ENCODE peak calls at places on chromosomes 7 and 10, in five cellular contexts. One of them, this sample, is unnamed. For H3K27me3 and H3K36me3, the result is how much of the 10 kb centered on the place peaks cover.

GRCh38 chr7:88344956-88345832 is 38.5 kb upstream of the STEAP4 start:
- DNase-seq in H1: peak
- DNase-seq in testis: peak
- DNase-seq in NT2/D1: peak
- DNase-seq in ovary: peak
- DNase-seq in this sample: peak

GRCh38 chr10:5496261-5497250 is 2.8 kb downstream of the CALML5 start:
- DNase-seq in H1: no peak
- DNase-seq in testis: no peak
- DNase-seq in NT2/D1: no peak
- DNase-seq in ovary: no peak
- DNase-seq in this sample: no peak

GRCh38 chr7:51046482-51046881 is 263.8 kb upstream of the GRB10 start:
- DNase-seq in H1: no peak
- DNase-seq in testis: no peak
- DNase-seq in NT2/D1: no peak
- DNase-seq in ovary: no peak
- DNase-seq in this sample: no peak

GRCh38 chr7:46165281-46165680 is 244.2 kb upstream of the IGFBP3 start:
- DNase-seq in H1: no peak
- DNase-seq in testis: no peak
- DNase-seq in NT2/D1: no peak
- DNase-seq in ovary: no peak
- DNase-seq in this sample: no peak

GRCh38 chr7:44077681-44078091 is 4.6 kb downstream of the POLM start:
- DNase-seq in H1: no peak
- DNase-seq in testis: no peak
- DNase-seq in NT2/D1: no peak
- DNase-seq in ovary: no peak
- DNase-seq in this sample: no peak

GRCh38 chr7:36653011-36653670 is 71.2 kb downstream of the AOAH start:
- DNase-seq in H1: no peak
- DNase-seq in testis: no peak
- DNase-seq in NT2/D1: no peak
- DNase-seq in ovary: no peak
- DNase-seq in this sample: no peak

GRCh38 chr10:499991-500390 is 189.5 kb downstream of the DIP2C start:
- DNase-seq in H1: no peak
- DNase-seq in testis: no peak
- DNase-seq in NT2/D1: no peak
- DNase-seq in ovary: peak
- DNase-seq in this sample: peak

GRCh38 chr7:22443370-22444180 is 56.4 kb downstream of the STEAP1B start:
- DNase-seq in H1: no peak
- DNase-seq in testis: no peak
- DNase-seq in NT2/D1: no peak
- DNase-seq in ovary: no peak
- DNase-seq in this sample: no peak

GRCh38 chr7:143193880-143194279 is 10.7 kb downstream of the TAS2R39 start:
- DNase-seq in H1: no peak
- DNase-seq in testis: no peak
- DNase-seq in NT2/D1: no peak
- DNase-seq in ovary: no peak
- DNase-seq in this sample: no peak

GRCh38 chr10:61063035-61063434 is 119.0 kb upstream of the RHOBTB1 start:
- DNase-seq in H1: no peak
- DNase-seq in testis: no peak
- DNase-seq in NT2/D1: no peak
- DNase-seq in ovary: peak
- DNase-seq in this sample: no peak

GRCh38 chr10:128263891-128264688 is 137.9 kb upstream of the MKI67 start:
- DNase-seq in H1: peak
- DNase-seq in testis: peak
- DNase-seq in NT2/D1: peak
- DNase-seq in ovary: peak
- DNase-seq in this sample: peak

GRCh38 chr7:10036693-10037092 is 937.0 kb upstream of the PHF14 start:
- DNase-seq in H1: no peak
- DNase-seq in testis: no peak
- DNase-seq in NT2/D1: no peak
- DNase-seq in ovary: no peak
- DNase-seq in this sample: no peak

GRCh38 chr10:30364391-30365268 is 15.6 kb upstream of the MTPAP start:
- DNase-seq in H1: no peak
- DNase-seq in testis: no peak
- DNase-seq in NT2/D1: no peak
- DNase-seq in ovary: no peak
- DNase-seq in this sample: peak

GRCh38 chr10:30366351-30366750 is 17.3 kb upstream of the MTPAP start:
- DNase-seq in H1: no peak
- DNase-seq in testis: no peak
- DNase-seq in NT2/D1: no peak
- DNase-seq in ovary: no peak
- DNase-seq in this sample: no peak

GRCh38 chr10:30366829-30367228 is 17.8 kb upstream of the MTPAP start:
- DNase-seq in H1: no peak
- DNase-seq in testis: no peak
- DNase-seq in NT2/D1: no peak
- DNase-seq in ovary: no peak
- DNase-seq in this sample: no peak

GRCh38 chr10:30365883-30366282 is 16.8 kb upstream of the MTPAP start:
- DNase-seq in H1: no peak
- DNase-seq in testis: no peak
- DNase-seq in NT2/D1: no peak
- DNase-seq in ovary: no peak
- DNase-seq in this sample: no peak

DNA sequence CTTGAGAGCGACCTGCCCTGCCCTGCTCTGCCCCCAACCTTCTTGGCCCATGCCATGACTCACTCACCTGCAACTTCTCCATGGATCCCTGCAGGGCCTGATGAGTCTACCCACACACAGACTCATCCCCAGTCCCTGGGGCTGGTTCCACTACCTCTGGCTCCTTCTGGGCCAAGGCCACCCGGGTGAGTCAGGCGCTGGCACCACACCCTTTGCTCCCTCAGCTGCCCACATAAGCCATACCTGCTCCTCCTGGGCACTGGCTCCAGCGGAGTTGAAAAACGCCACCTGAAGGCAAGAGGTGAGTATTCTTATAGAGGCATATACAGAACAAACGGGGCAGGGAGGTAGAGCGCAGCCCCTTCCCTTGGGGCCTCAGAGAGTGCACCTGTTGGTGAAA is 16.2 kb upstream of the MTPAP start:
- DNase-seq in H1: no peak
- DNase-seq in testis: no peak
- DNase-seq in NT2/D1: no peak
- DNase-seq in ovary: no peak
- DNase-seq in this sample: no peak
- H3K27me3 ChIP-seq in H1: under half
- H3K27me3 ChIP-seq in testis: under half
- H3K27me3 ChIP-seq in NT2/D1: under half
- H3K27me3 ChIP-seq in ovary: under half
- H3K27me3 ChIP-seq in this sample: under half

GRCh38 chr10:102656791-102657371 is 12.6 kb downstream of the TRIM8 start:
- DNase-seq in H1: no peak
- DNase-seq in testis: no peak
- DNase-seq in NT2/D1: no peak
- DNase-seq in ovary: peak
- DNase-seq in this sample: peak

GRCh38 chr10:102654969-102655368 is 10.7 kb downstream of the TRIM8 start:
- DNase-seq in H1: no peak
- DNase-seq in testis: no peak
- DNase-seq in NT2/D1: no peak
- DNase-seq in ovary: no peak
- DNase-seq in this sample: no peak

GRCh38 chr10:102652170-102652926 is 8.1 kb downstream of the TRIM8 start:
- DNase-seq in H1: no peak
- DNase-seq in testis: no peak
- DNase-seq in NT2/D1: no peak
- DNase-seq in ovary: no peak
- DNase-seq in this sample: peak

GRCh38 chr10:102656026-102656425 is 11.7 kb downstream of the TRIM8 start:
- DNase-seq in H1: no peak
- DNase-seq in testis: no peak
- DNase-seq in NT2/D1: no peak
- DNase-seq in ovary: no peak
- DNase-seq in this sample: peak

DNA sequence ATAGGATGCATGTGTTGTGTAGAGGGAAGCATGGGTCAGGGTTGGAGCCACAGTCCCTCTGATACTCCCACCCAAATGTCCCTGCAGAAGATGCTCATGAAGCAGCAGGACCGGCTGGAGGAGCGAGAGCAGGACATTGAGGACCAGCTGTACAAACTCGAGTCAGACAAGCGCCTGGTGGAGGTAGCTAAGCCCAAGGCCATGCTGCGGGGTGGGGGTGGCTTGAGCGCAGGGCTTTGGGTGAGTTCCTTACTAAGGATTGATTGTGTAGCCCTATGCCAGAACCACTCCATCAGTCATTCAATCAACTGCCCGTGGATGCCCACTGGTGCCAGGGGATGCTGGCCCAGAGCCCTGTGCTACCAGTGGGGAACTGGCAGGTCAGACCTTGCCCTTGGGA is 10.3 kb downstream of the TRIM8 start:
- DNase-seq in H1: no peak
- DNase-seq in testis: no peak
- DNase-seq in NT2/D1: no peak
- DNase-seq in ovary: no peak
- DNase-seq in this sample: no peak
- H3K36me3 ChIP-seq in H1: under half
- H3K36me3 ChIP-seq in testis: under half
- H3K36me3 ChIP-seq in NT2/D1: half or more
- H3K36me3 ChIP-seq in ovary: under half
- H3K36me3 ChIP-seq in this sample: under half

GRCh38 chr7:151408839-151409554 is 841 bp downstream of the WDR86 start:
- DNase-seq in H1: no peak
- DNase-seq in testis: no peak
- DNase-seq in NT2/D1: no peak
- DNase-seq in ovary: no peak
- DNase-seq in this sample: peak

GRCh38 chr7:151409555-151410404 is at the start of gene WDR86:
- DNase-seq in H1: no peak
- DNase-seq in testis: no peak
- DNase-seq in NT2/D1: no peak
- DNase-seq in ovary: no peak
- DNase-seq in this sample: peak

GRCh38 chr7:151412318-151412717 is 2.5 kb upstream of the WDR86 start:
- DNase-seq in H1: no peak
- DNase-seq in testis: no peak
- DNase-seq in NT2/D1: no peak
- DNase-seq in ovary: no peak
- DNase-seq in this sample: no peak

GRCh38 chr7:151411551-151411950 is 1.7 kb upstream of the WDR86 start:
- DNase-seq in H1: no peak
- DNase-seq in testis: no peak
- DNase-seq in NT2/D1: no peak
- DNase-seq in ovary: no peak
- DNase-seq in this sample: peak

DNA sequence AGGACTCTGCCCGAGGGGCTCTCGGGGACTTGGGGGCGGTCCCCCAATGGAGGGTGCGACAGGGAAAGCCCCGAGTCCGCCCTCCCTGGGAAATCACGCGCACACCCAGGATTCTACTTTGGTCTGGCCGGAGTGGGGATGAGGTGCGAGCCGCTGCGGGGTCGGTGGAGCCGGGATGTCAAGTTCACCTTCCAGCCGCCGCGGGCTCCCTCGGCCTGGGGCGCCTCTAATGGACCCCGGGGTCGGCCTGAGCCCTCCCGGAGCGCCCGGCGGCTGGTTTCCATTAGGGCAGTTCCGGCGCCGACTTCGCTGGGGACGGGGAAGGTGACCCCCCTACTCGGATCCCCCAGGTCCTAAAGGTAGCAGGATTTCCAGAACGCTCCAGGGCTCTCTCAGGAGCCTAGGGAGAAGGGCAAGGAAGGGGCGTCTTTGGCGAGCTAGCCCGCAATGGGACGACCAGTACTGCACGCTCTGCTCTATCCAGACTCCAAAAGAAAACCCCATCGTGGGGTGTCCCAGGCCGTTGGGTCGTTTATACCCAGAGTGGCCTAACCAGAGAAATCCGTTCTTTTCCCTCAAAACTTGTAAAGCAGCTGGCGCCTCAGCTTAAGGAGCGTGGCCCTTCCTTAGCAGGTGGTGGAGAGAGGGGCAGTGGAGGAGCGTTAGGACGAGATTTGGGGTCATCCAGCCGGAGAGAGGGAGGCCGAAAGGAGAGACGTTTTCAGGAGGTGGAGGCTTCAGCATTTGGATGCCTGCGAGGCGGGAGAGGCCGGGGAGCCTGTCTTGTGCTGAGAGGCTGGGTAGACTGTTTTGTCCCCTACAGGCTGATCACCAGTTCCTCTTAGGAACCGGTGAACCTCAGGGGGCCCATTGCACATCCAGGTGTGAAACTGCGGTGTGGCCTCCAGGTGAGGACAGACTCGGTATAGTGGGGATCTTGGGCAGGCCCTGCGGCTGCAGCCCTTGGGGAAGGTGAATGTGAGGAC is 860 bp upstream of the WDR86 start:
- DNase-seq in H1: no peak
- DNase-seq in testis: peak
- DNase-seq in NT2/D1: no peak
- DNase-seq in ovary: no peak
- DNase-seq in this sample: peak
- H3K27me3 ChIP-seq in H1: under half
- H3K27me3 ChIP-seq in testis: under half
- H3K27me3 ChIP-seq in NT2/D1: under half
- H3K27me3 ChIP-seq in ovary: under half
- H3K27me3 ChIP-seq in this sample: under half

GRCh38 chr10:122296363-122297120 is 25.4 kb downstream of the BTBD16 start:
- DNase-seq in H1: no peak
- DNase-seq in testis: no peak
- DNase-seq in NT2/D1: no peak
- DNase-seq in ovary: no peak
- DNase-seq in this sample: no peak

GRCh38 chr10:122298598-122299301 is 27.7 kb downstream of the BTBD16 start:
- DNase-seq in H1: peak
- DNase-seq in testis: peak
- DNase-seq in NT2/D1: peak
- DNase-seq in ovary: peak
- DNase-seq in this sample: peak

GRCh38 chr10:122299423-122300075 is 28.5 kb downstream of the BTBD16 start:
- DNase-seq in H1: no peak
- DNase-seq in testis: no peak
- DNase-seq in NT2/D1: no peak
- DNase-seq in ovary: no peak
- DNase-seq in this sample: no peak

GRCh38 chr10:122298206-122298597 is 27.1 kb downstream of the BTBD16 start:
- DNase-seq in H1: no peak
- DNase-seq in testis: no peak
- DNase-seq in NT2/D1: no peak
- DNase-seq in ovary: no peak
- DNase-seq in this sample: no peak

DNA sequence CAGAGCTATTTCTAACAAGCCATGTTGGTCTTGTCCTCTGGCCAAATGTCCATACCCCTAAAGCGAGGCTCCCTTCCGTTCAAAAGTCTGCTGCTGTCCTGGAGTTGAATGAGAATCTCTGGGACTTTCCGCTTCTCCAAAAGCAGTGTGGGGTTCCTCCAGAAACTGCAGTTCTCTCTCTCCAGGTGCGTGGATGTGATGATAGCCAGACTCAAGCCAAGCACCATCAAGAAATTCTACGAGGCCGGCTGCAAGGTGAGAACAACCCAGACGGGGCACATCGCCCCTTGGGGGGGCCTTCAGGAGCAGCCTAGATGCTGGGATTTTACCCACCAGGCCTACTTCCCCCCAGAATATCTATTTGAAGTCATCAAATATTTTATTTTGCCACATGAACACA is 26.5 kb downstream of the BTBD16 start:
- DNase-seq in H1: no peak
- DNase-seq in testis: no peak
- DNase-seq in NT2/D1: no peak
- DNase-seq in ovary: no peak
- DNase-seq in this sample: no peak
- H3K36me3 ChIP-seq in H1: under half
- H3K36me3 ChIP-seq in testis: under half
- H3K36me3 ChIP-seq in NT2/D1: under half
- H3K36me3 ChIP-seq in ovary: under half
- H3K36me3 ChIP-seq in this sample: under half

This sample was measured in H7.